ENCODE peak calls at places on chromosome 4, in six cellular contexts. A is progenitor cell of endocrine pancreas, T is breast epithelium, R is GM06990, D is cardiac fibroblast, I is tibial artery. J is an unnamed sample.

GRCh38 chr4:1870328-1870577 is 940 bp upstream of the NSD2 start:
- DNase-seq in A (peak), T (peak), R (no peak), D (peak), I (peak), J (peak)

GRCh38 chr4:7781361-7781760 is 158.3 kb downstream of the AFAP1 start:
- DNase-seq in D (peak), T (peak), A (no peak), I (peak), R (no peak), J (no peak)

GRCh38 chr4:113276448-113277158 is 227.2 kb downstream of the ANK2 start:
- DNase-seq in A (no peak), D (no peak), R (no peak), T (no peak), I (no peak), J (no peak)

GRCh38 chr4:94455081-94455480 is 3.3 kb downstream of the PDLIM5 start:
- DNase-seq in T (peak), D (peak), R (no peak), A (no peak), I (peak), J (no peak)

GRCh38 chr4:166481014-166481507 is 608.0 kb downstream of the TLL1 start:
- DNase-seq in A (no peak), D (no peak), T (no peak), I (no peak), R (no peak), J (no peak)

GRCh38 chr4:1264942-1265341 is 16.0 kb upstream of the CTBP1 start:
- DNase-seq in A (no peak), I (no peak), D (no peak), T (no peak), R (no peak), J (no peak)

GRCh38 chr4:20622701-20623100 is 77.6 kb upstream of the PACRGL start:
- DNase-seq in R (no peak), A (no peak), I (no peak), D (no peak), T (no peak), J (no peak)

GRCh38 chr4:1565598-1566295 is 118.4 kb downstream of the FAM53A start:
- DNase-seq in R (no peak), D (no peak), A (no peak), I (no peak), T (no peak), J (no peak)

GRCh38 chr4:125484912-125485311 is 170.2 kb downstream of the FAT4 start:
- DNase-seq in I (no peak), D (no peak), R (no peak), T (no peak), A (no peak), J (no peak)

GRCh38 chr4:15755781-15756180 is 22.3 kb upstream of the CD38 start:
- DNase-seq in A (no peak), D (no peak), R (no peak), I (no peak), T (no peak), J (no peak)

GRCh38 chr4:37604464-37604863 is 81.7 kb downstream of the RELL1 start:
- DNase-seq in I (no peak), T (no peak), D (peak), R (no peak), A (no peak), J (no peak)

GRCh38 chr4:8394125-8394524 is 46.4 kb downstream of the ACOX3 start:
- DNase-seq in I (peak), D (peak), R (no peak), A (no peak), T (no peak), J (no peak)

GRCh38 chr4:3342182-3342854 is 49.5 kb downstream of the RGS12 start:
- DNase-seq in A (no peak), T (no peak), R (no peak), D (peak), I (no peak), J (no peak)

GRCh38 chr4:120052840-120053239 is 13.8 kb downstream of the MAD2L1 start:
- DNase-seq in A (no peak), R (no peak), I (peak), T (no peak), D (peak), J (no peak)

GRCh38 chr4:154719087-154719486 is 24.7 kb upstream of the LRAT start:
- DNase-seq in T (no peak), R (no peak), D (peak), A (no peak), I (no peak), J (no peak)

GRCh38 chr4:82898322-82899243 is 2.0 kb upstream of the THAP9 start:
- DNase-seq in D (peak), R (no peak), A (no peak), T (no peak), I (no peak), J (no peak)

GRCh38 chr4:125704726-125705125 is 390.0 kb downstream of the FAT4 start:
- DNase-seq in I (no peak), T (no peak), R (no peak), A (no peak), D (peak), J (no peak)

GRCh38 chr4:151894246-151894645 is 133.4 kb upstream of the GATB start:
- DNase-seq in T (no peak), R (no peak), I (no peak), D (no peak), A (no peak), J (no peak)

GRCh38 chr4:111780965-111781364 is 364.3 kb upstream of the FAM241A start:
- DNase-seq in I (no peak), R (no peak), D (no peak), A (no peak), T (no peak), J (no peak)

DNA sequence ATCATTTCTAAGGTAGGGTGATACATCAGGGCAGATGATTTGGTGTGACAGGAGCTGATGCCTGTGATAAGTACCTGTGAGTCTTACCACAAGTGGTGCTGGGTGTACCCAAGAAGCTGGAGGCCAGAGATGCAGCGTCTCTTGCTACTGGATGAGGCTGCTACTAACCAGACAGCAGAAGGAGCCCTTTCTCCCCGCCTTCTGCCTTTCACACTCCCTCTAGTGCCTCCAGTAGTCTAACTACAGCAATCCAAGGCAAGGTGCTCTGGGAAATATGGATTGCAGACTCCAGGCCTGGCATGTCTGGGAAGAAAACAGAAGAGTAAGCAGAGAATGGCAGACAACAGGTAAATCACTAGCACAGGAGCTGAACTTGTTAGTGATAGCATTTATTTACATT is 470.8 kb downstream of the NKX6-1 start:
- DNase-seq in A (no peak), T (no peak), I (no peak), R (no peak), D (no peak), J (no peak)
- TF ChIP-seq CTCF in A (no peak), T (no peak), I (no peak), R (no peak), D (no peak), J (no peak)

DNA sequence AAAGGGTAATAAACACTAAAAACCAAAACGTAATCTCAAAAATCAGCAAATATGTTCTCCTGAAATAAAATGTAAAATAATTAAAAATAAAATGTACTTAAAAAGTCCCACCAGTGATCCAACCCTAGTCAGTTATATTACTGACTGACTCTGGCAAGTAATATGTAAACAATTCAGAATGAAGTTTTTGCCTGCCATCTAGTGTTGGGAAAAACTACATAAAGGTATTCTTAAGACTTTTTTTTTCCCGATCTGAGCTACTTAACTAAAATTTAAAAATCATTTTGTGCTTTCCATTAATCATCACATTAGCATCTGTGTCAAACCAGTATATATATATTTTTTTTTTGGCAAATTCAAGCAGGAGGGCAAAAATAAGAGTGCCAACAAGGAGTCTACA is 24.0 kb downstream of the RCHY1 start:
- DNase-seq in A (no peak), D (peak), I (no peak), R (no peak), T (no peak), J (no peak)
- TF ChIP-seq CTCF in A (peak), D (peak), I (peak), R (peak), T (no peak), J (no peak)

DNA sequence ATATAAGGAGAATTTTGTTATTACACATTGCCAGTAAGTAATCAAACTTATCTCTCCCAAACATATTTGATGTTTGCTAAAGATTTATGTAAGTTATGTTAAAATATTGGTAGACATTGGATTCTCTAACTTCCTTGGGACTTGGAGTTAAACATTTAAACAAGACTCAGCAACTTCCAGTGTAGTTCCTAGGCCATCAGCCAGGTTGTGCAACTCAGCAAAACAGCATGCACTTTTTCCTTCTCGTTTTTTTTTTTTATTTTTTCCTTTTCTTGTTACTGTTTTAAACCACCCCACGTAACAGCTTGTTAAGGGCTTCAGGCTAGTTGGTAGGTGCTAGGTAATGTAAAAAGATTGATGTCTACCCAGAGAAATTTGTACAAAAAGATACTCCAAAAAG is 510.4 kb downstream of the ANKRD50 start:
- DNase-seq in D (peak), T (no peak), I (no peak), R (no peak), A (no peak), J (no peak)
- TF ChIP-seq CTCF in D (peak), T (no peak), I (peak), R (no peak), A (no peak), J (no peak)

GRCh38 chr4:142846729-142847606 is 867 bp upstream of the INPP4B start:
- DNase-seq in T (peak), A (peak), R (peak), I (peak), D (peak), J (peak)

GRCh38 chr4:142844782-142845181 is 1.3 kb downstream of the INPP4B start:
- DNase-seq in T (no peak), R (no peak), D (no peak), A (no peak), I (no peak), J (no peak)

GRCh38 chr4:142845293-142846070 is 619 bp downstream of the INPP4B start:
- DNase-seq in D (peak), A (peak), R (peak), T (no peak), I (peak), J (peak)

GRCh38 chr4:142850478-142850877 is 4.4 kb upstream of the INPP4B start:
- DNase-seq in I (no peak), D (peak), R (no peak), T (no peak), A (no peak), J (no peak)

DNA sequence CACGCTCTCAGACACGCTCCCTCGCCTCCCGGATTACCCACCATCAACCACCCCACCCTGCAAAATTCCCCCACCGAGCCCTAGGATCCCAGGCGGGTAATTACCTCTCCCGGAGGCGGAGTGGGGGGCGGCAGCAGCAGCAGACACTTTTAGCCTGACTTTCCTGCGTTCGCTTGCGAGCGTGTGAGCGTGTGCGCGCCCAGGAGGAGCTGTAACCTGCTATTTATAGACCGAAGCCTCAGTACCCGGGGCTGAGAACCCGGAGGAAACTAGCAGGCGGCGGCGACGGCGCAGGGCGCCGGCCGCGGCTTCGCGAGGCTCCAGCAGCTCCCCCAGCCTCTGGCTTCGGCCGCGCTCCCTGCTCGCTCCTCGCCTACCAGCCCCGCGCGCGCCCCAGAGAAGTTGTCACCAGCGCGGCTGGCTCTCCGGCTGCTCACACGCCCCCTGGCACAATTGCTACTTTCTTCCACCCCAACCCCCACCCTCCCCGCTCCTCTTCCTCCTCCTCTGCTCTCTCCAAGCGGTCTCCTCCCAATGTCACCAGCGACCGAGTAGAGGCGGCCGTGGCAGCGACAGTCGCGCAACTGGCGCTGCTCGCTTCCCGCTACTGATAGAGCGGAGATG is at the start of gene INPP4B:
- DNase-seq in A (peak), R (peak), D (peak), T (peak), I (peak), J (peak)
- TF ChIP-seq CTCF in A (no peak), R (no peak), D (no peak), T (no peak), I (no peak), J (no peak)

GRCh38 chr4:107094332-107094731 is 58.2 kb upstream of the DKK2 start:
- DNase-seq in D (peak), I (no peak), T (no peak), A (no peak), R (no peak), J (peak)
- TF ChIP-seq CTCF in D (peak), I (no peak), T (no peak), A (peak), R (peak), J (no peak)

J was measured in GM10248.